ENCODE peak calls at places on chromosomes 3 and 15, in nine cellular contexts. W, F, N, D, G, Q, B, R and O are unnamed samples.

GRCh38 chr3:67875338-67875737 is 220.9 kb upstream of the SUCLG2 start:
- DNase-seq in W (no peak), Q (no peak), N (no peak), D (no peak), G (no peak), B (no peak), R (peak; percentile 73), F (no peak), O (no peak)

GRCh38 chr3:52525666-52526065 is 8.0 kb downstream of the NT5DC2 start:
- DNase-seq in B (no peak), F (no peak), D (no peak), N (no peak), W (no peak), G (no peak), R (no peak), Q (no peak), O (no peak)

GRCh38 chr15:87971076-87971475 is 285.5 kb downstream of the NTRK3 start:
- DNase-seq in W (no peak), R (no peak), Q (no peak), B (no peak), N (no peak), D (no peak), F (no peak), G (no peak), O (no peak)

GRCh38 chr3:32366638-32367368 is 24.9 kb upstream of the CMTM7 start:
- DNase-seq in W (no peak), B (no peak), Q (peak; percentile 21), F (no peak), R (peak; percentile 72), D (peak; percentile 24), N (no peak), G (no peak), O (no peak)

GRCh38 chr3:184450542-184450941 is 70.7 kb downstream of the CHRD start:
- DNase-seq in R (no peak), B (no peak), N (no peak), F (no peak), D (no peak), G (no peak), W (no peak), Q (no peak), O (no peak)

GRCh38 chr3:127074900-127075360 is 92.0 kb downstream of the PLXNA1 start:
- DNase-seq in G (peak; percentile 57), W (no peak), D (peak; percentile 70), N (peak; percentile 96), Q (no peak), B (peak; percentile 61), F (peak; percentile 92), R (peak; percentile 37), O (peak; percentile 20)

GRCh38 chr15:25481208-25481862 is 42.5 kb upstream of the UBE3A start:
- DNase-seq in W (no peak), B (peak; percentile 36), R (peak; percentile 12), Q (no peak), F (peak; percentile 28), D (no peak), G (peak; percentile 74), N (no peak), O (peak; percentile 85)

GRCh38 chr3:104825116-104825515 is 541.6 kb upstream of the ALCAM start:
- DNase-seq in W (no peak), F (peak; percentile 41), G (peak; percentile 83), B (peak; percentile 27), N (no peak), R (no peak), D (no peak), Q (no peak), O (peak; percentile 78)

GRCh38 chr3:11717301-11717700 is 73.6 kb upstream of the VGLL4 start:
- DNase-seq in B (no peak), W (no peak), Q (no peak), N (no peak), D (no peak), F (peak; percentile 69), R (no peak), G (no peak), O (no peak)

GRCh38 chr3:21464745-21465144 is 286.3 kb downstream of the ZNF385D start:
- DNase-seq in F (no peak), W (no peak), G (no peak), D (no peak), R (no peak), N (no peak), B (no peak), Q (no peak), O (no peak)

DNA sequence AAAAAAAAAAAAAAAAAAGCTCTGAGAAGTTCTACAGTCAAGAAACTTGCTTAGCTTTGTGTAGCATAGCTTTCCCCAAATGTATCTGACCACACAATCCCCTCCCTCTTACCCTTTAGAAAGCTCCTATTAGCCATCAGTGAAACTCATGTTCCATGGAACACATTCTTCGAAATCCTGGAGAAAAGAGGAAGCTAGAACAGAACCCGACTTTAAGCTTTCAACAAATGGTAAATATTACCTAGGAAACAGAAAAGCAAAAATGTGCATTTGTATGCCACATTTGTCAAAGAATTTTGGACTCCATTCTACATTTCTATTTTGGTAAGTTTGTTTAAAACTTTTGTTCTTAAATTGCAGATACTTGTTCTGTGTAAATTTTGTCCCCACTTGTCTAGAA is 17.4 kb upstream of the CRTC3 start:
- DNase-seq in N (no peak), R (no peak), G (no peak), F (no peak), B (no peak), D (no peak), W (no peak), Q (no peak), O (no peak)
- TF ChIP-seq EZH2phosphoT487 in N (no peak), R (no peak), G (no peak), F (no peak), B (no peak), D (no peak), W (no peak), Q (no peak), O (no peak)

DNA sequence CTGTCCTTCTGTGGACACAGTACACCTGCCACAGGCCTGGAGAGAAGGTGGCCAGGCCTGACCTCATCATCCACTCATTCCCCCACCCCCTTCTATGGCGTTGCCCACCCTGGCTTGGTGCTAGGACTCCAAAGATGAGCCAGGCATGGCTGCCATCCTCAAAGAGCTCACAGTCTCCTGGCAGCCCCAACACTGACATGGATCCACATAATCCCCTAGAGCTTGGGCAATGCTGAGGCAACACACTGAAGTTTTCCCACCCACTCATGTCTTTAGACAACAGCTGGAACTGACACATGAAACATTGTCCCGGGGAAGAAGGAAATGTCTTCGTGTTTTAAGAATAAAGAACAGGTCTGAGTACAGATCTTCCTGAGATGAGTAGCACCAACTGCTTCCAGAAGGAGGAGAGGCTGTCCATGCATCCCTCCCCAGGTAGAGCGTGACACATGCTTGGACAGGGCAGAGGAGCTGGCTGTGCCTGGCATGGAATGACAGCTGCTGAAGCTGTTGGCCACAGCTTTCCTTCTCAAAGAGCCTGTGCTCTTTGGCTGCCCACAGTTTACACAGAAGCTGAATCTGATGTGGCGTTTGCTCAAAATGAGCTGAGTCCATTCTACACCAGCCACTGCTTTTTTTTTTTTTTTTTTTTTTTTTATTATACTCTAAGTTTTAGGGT is 70.1 kb downstream of the HOMER2 start:
- DNase-seq in W (no peak), F (no peak), N (no peak), R (no peak), Q (no peak), G (no peak), D (no peak), B (no peak), O (no peak)
- TF ChIP-seq EZH2phosphoT487 in W (no peak), F (no peak), N (no peak), R (no peak), Q (no peak), G (no peak), D (no peak), B (no peak), O (no peak)

DNA sequence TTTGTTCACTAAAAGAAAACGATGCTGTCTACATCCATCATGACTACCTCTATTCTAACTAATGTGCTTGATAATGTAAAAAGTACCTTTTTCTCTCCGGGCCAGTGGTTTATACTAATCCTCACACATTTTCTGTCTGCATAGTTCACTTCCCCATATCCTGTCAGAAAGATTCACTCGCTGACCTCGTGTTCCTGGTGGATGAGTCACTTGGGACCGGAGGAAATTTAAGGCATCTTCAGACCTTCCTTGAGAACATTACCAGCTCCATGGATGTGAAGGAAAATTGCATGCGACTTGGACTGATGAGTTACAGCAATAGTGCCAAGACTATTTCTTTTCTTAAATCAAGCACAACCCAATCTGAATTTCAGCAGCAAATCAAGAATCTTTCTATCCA is 33.8 kb downstream of the COL6A5 start:
- DNase-seq in Q (no peak), G (no peak), N (no peak), R (peak; percentile 7), W (no peak), F (no peak), B (no peak), D (no peak), O (no peak)
- TF ChIP-seq EZH2phosphoT487 in Q (no peak), G (no peak), N (no peak), R (no peak), W (no peak), F (no peak), B (no peak), D (no peak), O (no peak)

GRCh38 chr3:33792167-33792892 is 6.1 kb upstream of the PDCD6IP start:
- DNase-seq in B (no peak), W (no peak), D (no peak), F (no peak), R (no peak), Q (no peak), N (no peak), G (no peak), O (no peak)

GRCh38 chr3:33798418-33799201 is at the start of gene PDCD6IP:
- DNase-seq in G (peak; percentile 94), B (peak; percentile 93), F (peak; percentile 96), R (peak; percentile 97), D (peak; percentile 93), Q (peak; percentile 87), W (peak; percentile 95), N (peak; percentile 92), O (peak; percentile 93)

GRCh38 chr3:33798113-33798417 is 365 bp upstream of the PDCD6IP start:
- DNase-seq in D (no peak), R (no peak), G (peak; percentile 26), N (no peak), B (no peak), F (no peak), W (no peak), Q (no peak), O (no peak)

GRCh38 chr3:33799202-33799551 is 747 bp downstream of the PDCD6IP start:
- DNase-seq in D (no peak), N (no peak), R (no peak), B (no peak), W (no peak), F (no peak), Q (no peak), G (no peak), O (no peak)

GRCh38 chr3:33796137-33796536 is 2.3 kb upstream of the PDCD6IP start:
- DNase-seq in D (no peak), W (no peak), B (no peak), G (no peak), F (no peak), N (no peak), R (no peak), Q (no peak), O (no peak)
- TF ChIP-seq EZH2phosphoT487 in D (no peak), W (no peak), B (no peak), G (no peak), F (no peak), N (no peak), R (no peak), Q (no peak), O (no peak)

GRCh38 chr3:129609591-129610169 is 3.2 kb upstream of the PLXND1 start:
- DNase-seq in N (no peak), D (no peak), F (no peak), Q (no peak), R (no peak), B (no peak), G (no peak), W (no peak), O (no peak)
- TF ChIP-seq EZH2phosphoT487 in N (no peak), D (no peak), F (no peak), Q (no peak), R (no peak), B (no peak), G (no peak), W (no peak), O (no peak)

GRCh38 chr3:15783361-15783969 is 14.3 kb downstream of the ANKRD28 start:
- DNase-seq in B (no peak), D (no peak), N (no peak), F (peak; percentile 84), W (no peak), G (no peak), Q (no peak), R (peak; percentile 19), O (no peak)
- TF ChIP-seq EZH2phosphoT487 in B (no peak), D (no peak), N (no peak), F (no peak), W (no peak), G (no peak), Q (no peak), R (no peak), O (no peak)